ENCODE peak calls at places on chromosome 5, in five cellular contexts. Q is substantia nigra, P is iPS-NIHi11, D is heart right ventricle, N is germinal center. E is an unnamed sample.

GRCh38 chr5:140554454-140554853 is 2.8 kb downstream of the SRA1 start:
- DNase-seq in N (no peak), D (no peak), P (no peak), Q (no peak), E (peak)

GRCh38 chr5:14594378-14595074 is 12.9 kb downstream of the OTULINL start:
- DNase-seq in P (no peak), Q (no peak), D (no peak), N (no peak), E (no peak)

GRCh38 chr5:78518365-78519197 is 130.0 kb downstream of the LHFPL2 start:
- DNase-seq in P (peak), N (no peak), D (no peak), Q (no peak), E (peak)

GRCh38 chr5:92559743-92560142 is 1021.3 kb downstream of the NR2F1-AS1 start:
- DNase-seq in Q (no peak), P (no peak), N (no peak), D (no peak), E (peak)

GRCh38 chr5:112419050-112419595 is at the start of gene EPB41L4A:
- DNase-seq in D (peak), P (peak), N (peak), Q (no peak), E (peak)

GRCh38 chr5:9239071-9239470 is 306.8 kb downstream of the SEMA5A start:
- DNase-seq in Q (no peak), N (no peak), D (no peak), P (no peak), E (peak)

GRCh38 chr5:74631088-74631960 is 9.2 kb downstream of the ENC1 start:
- DNase-seq in Q (no peak), P (no peak), D (no peak), N (peak), E (peak)

GRCh38 chr5:91383027-91383955 is at the start of gene ARRDC3:
- DNase-seq in D (peak), N (peak), P (peak), Q (peak), E (peak)

GRCh38 chr5:6729400-6730310 is 16.4 kb downstream of the TENT4A start:
- DNase-seq in N (no peak), Q (no peak), D (no peak), P (no peak), E (no peak)

GRCh38 chr5:35046754-35047153 is 995 bp downstream of the AGXT2 start:
- DNase-seq in D (no peak), Q (no peak), N (no peak), P (no peak), E (peak)

GRCh38 chr5:132761321-132762240 is 14.4 kb downstream of the CCNI2 start:
- DNase-seq in P (no peak), D (no peak), Q (no peak), N (no peak), E (no peak)

GRCh38 chr5:179759961-179760541 is 27.4 kb downstream of the MAML1 start:
- DNase-seq in Q (no peak), D (no peak), P (no peak), N (no peak), E (no peak)

GRCh38 chr5:132774406-132774805 is 2.6 kb downstream of the SEPTIN8 start:
- DNase-seq in Q (no peak), D (no peak), N (no peak), P (no peak), E (no peak)

GRCh38 chr5:15183520-15183919 is 311.9 kb upstream of the ANKH start:
- DNase-seq in D (no peak), N (no peak), Q (no peak), P (no peak), E (no peak)

GRCh38 chr5:151745071-151745705 is 13.2 kb downstream of the ATOX1 start:
- DNase-seq in N (no peak), P (no peak), Q (peak), D (no peak), E (peak)

GRCh38 chr5:67674256-67674655 is 477.7 kb upstream of the CD180 start:
- DNase-seq in N (no peak), D (no peak), Q (no peak), P (no peak), E (no peak)

GRCh38 chr5:168165221-168165965 is 126.1 kb upstream of the WWC1 start:
- DNase-seq in Q (no peak), N (no peak), D (no peak), P (peak), E (no peak)

GRCh38 chr5:172113036-172113435 is 75.0 kb downstream of the STK10 start:
- DNase-seq in N (no peak), P (no peak), Q (no peak), D (no peak), E (no peak)

E was measured in NCI-H226.